ENCODE peak calls at places on chromosomes 7 and 10, in eight cellular contexts. G is BE2C, B is PC-3, M is psoas muscle, Q is left ventricle myocardium inferior, K is kidney epithelial cell, Z is body of pancreas, X is astrocyte of the spinal cord. A is an unnamed sample.

GRCh38 chr7:106423111-106423510 is 138.3 kb upstream of the NAMPT start:
- DNase-seq in K (no peak), M (no peak), G (no peak), Q (no peak), Z (no peak), B (no peak), X (no peak), A (no peak)

GRCh38 chr7:119936876-119937275 is 336.1 kb upstream of the KCND2 start:
- DNase-seq in K (no peak), B (no peak), M (no peak), G (no peak), X (no peak), Z (no peak), Q (no peak), A (no peak)

GRCh38 chr7:103343758-103344452 is 662 bp downstream of the DNAJC2 start:
- DNase-seq in Z (peak), B (peak), M (no peak), Q (no peak), X (peak), K (no peak), G (peak), A (no peak)

GRCh38 chr10:122181901-122182799 is 88.9 kb upstream of the BTBD16 start:
- DNase-seq in M (no peak), G (no peak), Z (no peak), Q (no peak), X (peak), B (peak), K (no peak), A (no peak)

GRCh38 chr7:96826089-96826488 is 116.4 kb upstream of the SEM1 start:
- DNase-seq in B (peak), G (no peak), Z (no peak), X (no peak), Q (no peak), K (no peak), M (no peak), A (no peak)

GRCh38 chr10:97336942-97337719 is 2.6 kb upstream of the FRAT2 start:
- DNase-seq in X (no peak), Z (peak), Q (no peak), G (no peak), K (no peak), M (no peak), B (peak), A (no peak)

GRCh38 chr10:123912466-123913201 is 21.0 kb upstream of the CPXM2 start:
- DNase-seq in B (no peak), Q (no peak), X (no peak), G (no peak), Z (no peak), M (no peak), K (no peak), A (no peak)

GRCh38 chr7:128215281-128215680 is 25.8 kb upstream of the LEP start:
- DNase-seq in K (no peak), Z (no peak), Q (no peak), M (no peak), X (peak), B (peak), G (no peak), A (no peak)

GRCh38 chr7:19920705-19921104 is 147.3 kb upstream of the TMEM196 start:
- DNase-seq in Q (no peak), Z (no peak), G (no peak), B (no peak), X (no peak), M (no peak), K (no peak), A (no peak)

GRCh38 chr10:8416192-8416701 is 361.8 kb downstream of the GATA3 start:
- DNase-seq in M (no peak), Q (no peak), G (no peak), Z (no peak), X (no peak), K (no peak), B (no peak), A (no peak)

GRCh38 chr10:34607894-34608293 is 207.2 kb downstream of the PARD3 start:
- DNase-seq in Z (no peak), Q (no peak), X (no peak), B (peak), M (no peak), G (peak), K (peak), A (no peak)

GRCh38 chr10:49359349-49360231 is 36.3 kb downstream of the DRGX start:
- DNase-seq in G (peak), Z (no peak), B (peak), M (no peak), Q (peak), X (peak), K (no peak), A (no peak)

GRCh38 chr10:102605712-102606111 is 38.6 kb upstream of the TRIM8 start:
- DNase-seq in Z (no peak), M (no peak), K (no peak), Q (no peak), B (peak), X (peak), G (no peak), A (no peak)

GRCh38 chr7:39228946-39229345 is 251.2 kb downstream of the POU6F2 start:
- DNase-seq in Q (no peak), M (no peak), Z (no peak), G (no peak), B (peak), K (no peak), X (peak), A (no peak)

DNA sequence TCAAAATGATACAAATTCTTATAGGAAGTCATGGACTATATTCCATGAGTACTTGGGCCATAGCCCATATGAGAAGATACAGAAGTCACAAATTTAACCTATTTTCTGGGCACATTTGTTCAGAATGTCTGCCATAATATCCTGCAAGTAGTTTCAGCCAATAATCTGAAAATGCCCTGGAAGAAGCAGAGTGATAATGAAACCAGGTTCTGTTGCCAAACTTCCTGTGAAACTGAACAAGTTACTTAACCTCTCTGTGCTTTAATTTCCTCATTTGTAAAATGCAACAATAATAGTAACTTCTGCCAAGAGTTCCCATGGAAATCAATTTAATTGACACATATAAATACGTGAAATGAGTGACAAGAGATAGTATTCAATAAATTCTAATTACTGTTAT is 88.9 kb downstream of the SEMA3C start:
- DNase-seq in G (no peak), Z (no peak), X (no peak), Q (no peak), K (no peak), M (no peak), B (no peak), A (no peak)
- H3K4me3 ChIP-seq in G (no peak), Z (no peak), X (no peak), Q (no peak), K (no peak), M (no peak), B (no peak), A (no peak)

DNA sequence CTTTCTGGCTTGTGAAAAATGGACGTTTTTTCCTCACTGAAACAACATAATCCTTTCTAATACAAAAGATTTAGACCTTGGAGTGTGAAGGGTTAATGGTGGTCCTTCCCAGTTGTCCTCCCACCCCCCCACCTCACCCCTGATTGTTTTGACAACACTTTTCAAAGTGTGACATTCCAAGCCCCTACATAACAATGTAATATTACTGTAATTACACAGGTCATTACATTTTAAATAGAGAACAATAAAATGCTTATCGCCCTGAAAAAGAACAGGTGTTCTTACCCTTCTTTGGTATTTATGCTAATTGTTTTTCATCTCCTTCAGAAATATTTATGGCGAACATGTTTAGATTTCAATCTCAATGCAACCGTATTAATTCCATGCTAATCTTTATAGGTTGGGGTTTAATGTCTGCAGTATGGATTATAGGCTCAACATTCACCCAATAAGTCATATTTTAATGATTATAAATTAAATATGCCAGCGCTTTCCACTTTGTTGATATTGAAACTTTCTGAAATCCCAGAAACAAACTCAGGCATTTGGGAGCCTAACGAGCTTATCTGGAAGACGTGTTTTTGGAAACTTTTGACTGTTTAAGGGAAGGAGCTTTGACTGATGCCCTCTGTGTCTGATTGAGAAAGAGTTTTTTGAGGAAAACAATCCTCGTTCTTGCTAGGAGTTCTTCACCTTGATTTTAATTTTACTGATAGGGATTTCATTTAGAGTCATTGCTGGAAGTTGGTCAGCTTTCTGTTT is 5.1 kb downstream of the TCF7L2 start:
- DNase-seq in B (no peak), Q (no peak), G (no peak), X (peak), Z (no peak), M (no peak), K (no peak), A (no peak)
- H3K4me3 ChIP-seq in B (peak), Q (peak), G (peak), X (peak), Z (no peak), M (peak), K (peak), A (no peak)

GRCh38 chr10:43420369-43421200 is 11.6 kb upstream of the HNRNPF start:
- DNase-seq in Z (peak), X (peak), G (peak), M (peak), K (no peak), Q (peak), B (peak), A (peak)

GRCh38 chr10:43424431-43424830 is 12.5 kb upstream of the ZNF487 start:
- DNase-seq in K (no peak), G (no peak), Z (no peak), X (no peak), B (no peak), M (no peak), Q (no peak), A (no peak)

GRCh38 chr10:43421201-43421507 is 12.2 kb upstream of the HNRNPF start:
- DNase-seq in K (no peak), Z (no peak), M (no peak), Q (no peak), G (no peak), B (no peak), X (no peak), A (no peak)

GRCh38 chr10:43419997-43420368 is 11.0 kb upstream of the HNRNPF start:
- DNase-seq in Z (no peak), K (no peak), Q (no peak), B (no peak), G (no peak), X (no peak), M (peak), A (no peak)

GRCh38 chr10:43421519-43421918 is 12.5 kb upstream of the HNRNPF start:
- DNase-seq in B (no peak), X (no peak), Q (no peak), G (no peak), Z (no peak), K (no peak), M (no peak), A (no peak)
- H3K4me3 ChIP-seq in B (no peak), X (no peak), Q (peak), G (peak), Z (no peak), K (no peak), M (peak), A (no peak)

DNA sequence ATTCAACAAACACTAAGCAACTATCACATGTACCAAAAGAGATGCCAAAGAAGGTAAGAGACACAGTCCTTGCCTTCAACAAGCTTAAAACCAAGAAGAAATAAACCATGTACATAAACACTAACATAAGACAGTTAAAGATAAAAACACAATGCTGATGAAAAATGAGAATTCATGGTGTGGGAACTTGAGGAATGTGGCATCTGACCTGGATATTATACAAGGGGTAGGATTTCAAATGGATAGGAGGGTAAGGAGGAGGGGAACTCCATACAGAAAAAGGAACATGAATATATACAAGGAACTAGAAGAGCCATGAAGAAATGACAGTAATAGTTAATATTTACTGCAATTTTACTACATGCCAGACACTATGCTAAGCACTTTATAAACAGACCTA is 11.0 kb downstream of the HIBADH start:
- DNase-seq in K (no peak), B (peak), X (peak), G (no peak), M (no peak), Q (no peak), Z (no peak), A (no peak)
- H3K4me3 ChIP-seq in K (no peak), B (no peak), X (no peak), G (no peak), M (no peak), Q (no peak), Z (no peak), A (no peak)

GRCh38 chr7:67653856-67654442 is 657.3 kb downstream of the TYW1 start:
- DNase-seq in G (no peak), Z (no peak), B (no peak), K (no peak), Q (peak), M (no peak), X (no peak), A (no peak)

GRCh38 chr7:67659066-67659465 is 662.4 kb downstream of the TYW1 start:
- DNase-seq in G (no peak), Q (no peak), B (no peak), X (no peak), M (no peak), K (no peak), Z (no peak), A (no peak)

DNA sequence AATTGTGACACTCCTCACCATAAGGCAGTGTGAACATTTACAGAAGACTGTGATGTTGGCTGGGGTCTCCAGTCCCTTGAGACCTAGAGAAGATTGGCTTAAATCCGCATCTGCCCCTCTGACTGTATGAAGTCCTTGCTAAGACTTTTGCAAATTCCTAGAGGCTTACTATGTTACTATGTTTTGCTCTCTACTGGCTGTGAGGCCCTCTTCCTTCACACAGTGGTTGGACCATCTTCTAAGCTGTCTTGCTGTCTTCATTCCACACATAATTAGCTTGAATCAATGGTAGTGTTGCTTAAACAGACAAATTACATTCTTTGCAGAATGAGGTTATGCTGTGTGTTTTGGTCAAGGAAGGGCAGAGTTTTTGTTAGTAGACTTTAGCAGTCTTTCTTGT is 658.0 kb downstream of the TYW1 start:
- DNase-seq in Z (no peak), G (no peak), X (no peak), Q (no peak), M (no peak), B (no peak), K (no peak), A (no peak)
- H3K4me3 ChIP-seq in Z (no peak), G (no peak), X (no peak), Q (no peak), M (no peak), B (no peak), K (no peak), A (no peak)

DNA sequence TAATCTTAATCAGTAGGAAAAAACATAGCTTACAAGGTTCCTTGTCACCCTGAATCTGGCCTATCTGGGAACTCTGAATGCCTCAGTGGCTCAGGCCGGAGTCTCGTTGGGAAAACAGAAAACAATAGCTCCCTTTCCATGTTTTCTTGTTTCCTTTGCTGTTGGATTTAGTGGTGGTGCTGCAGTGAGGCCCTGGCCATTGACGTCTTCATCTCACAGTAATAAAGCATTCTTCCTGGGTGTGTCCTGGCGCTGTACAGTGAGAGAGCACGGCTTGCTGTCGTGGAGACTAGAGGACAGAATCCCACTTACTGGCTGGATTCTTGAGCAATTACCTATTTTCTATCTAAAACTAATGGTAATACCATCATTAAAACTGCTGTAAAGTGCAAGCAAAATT is 1.3 kb upstream of the SPOCK2 start:
- DNase-seq in K (no peak), B (no peak), Z (no peak), G (no peak), M (no peak), X (peak), Q (no peak), A (no peak)
- H3K4me3 ChIP-seq in K (no peak), B (no peak), Z (no peak), G (no peak), M (no peak), X (no peak), Q (no peak), A (no peak)

GRCh38 chr10:125153693-125154490 is 6.5 kb downstream of the CTBP2 start:
- DNase-seq in M (no peak), B (peak), Z (no peak), Q (no peak), K (no peak), X (peak), G (no peak), A (no peak)

GRCh38 chr10:125155669-125156068 is 4.7 kb downstream of the CTBP2 start:
- DNase-seq in Z (no peak), G (no peak), Q (no peak), X (no peak), B (no peak), K (no peak), M (no peak), A (no peak)

GRCh38 chr10:125156196-125156595 is 4.2 kb downstream of the CTBP2 start:
- DNase-seq in B (no peak), G (no peak), Z (no peak), Q (no peak), M (no peak), X (no peak), K (no peak), A (no peak)

GRCh38 chr10:125155101-125155500 is 5.3 kb downstream of the CTBP2 start:
- DNase-seq in B (no peak), G (no peak), M (no peak), Z (no peak), Q (no peak), X (no peak), K (no peak), A (no peak)

DNA sequence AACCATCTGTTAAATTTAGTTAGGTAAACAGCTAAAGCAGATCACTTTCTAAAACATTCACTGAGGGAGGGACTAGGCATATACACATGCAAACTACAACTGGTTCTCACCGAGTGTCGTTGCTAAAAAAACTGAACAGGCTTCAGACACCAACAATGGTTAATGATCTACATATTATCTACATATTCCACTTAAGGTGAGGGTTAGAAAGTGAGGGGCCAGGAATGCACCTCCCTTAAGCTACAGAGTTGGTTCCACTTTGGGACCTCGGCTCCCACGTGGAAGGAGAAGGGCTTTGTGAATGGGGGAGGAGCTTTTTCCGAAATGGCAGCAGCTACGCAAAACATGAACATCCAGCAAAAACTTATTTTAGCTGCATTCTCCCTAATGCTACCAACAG is 5.8 kb downstream of the CTBP2 start:
- DNase-seq in Q (no peak), X (no peak), K (no peak), Z (no peak), M (no peak), G (no peak), B (no peak), A (no peak)
- H3K4me3 ChIP-seq in Q (peak), X (no peak), K (no peak), Z (no peak), M (peak), G (no peak), B (peak), A (no peak)